ENCODE peak calls at places on chromosomes 7 and 10, in ten cellular contexts. V is activated CD8-positive, alpha-beta T cell treated with anti-CD3 and anti-CD28 coated beads for 36 hours; K is body of pancreas; P is AG09309; U is psoas muscle; C is stomach; S is esophagus muscularis mucosa; M is GM20000; Q is GM23338; T is fibroblast of mammary gland. E is an unnamed sample.

GRCh38 chr7:139304517-139304916 is 36.6 kb upstream of the FMC1 start:
- DNase-seq in V (no peak), K (no peak), P (no peak), U (no peak), C (no peak), S (no peak), M (no peak), Q (no peak), T (no peak), E (no peak)

GRCh38 chr10:16520900-16521299 is 779 bp downstream of the C1QL3 start:
- DNase-seq in V (peak; percentile 59), K (peak; percentile 17), P (no peak), U (peak; percentile 53), C (peak; percentile 32), S (no peak), M (peak; percentile 80), Q (peak; percentile 65), T (peak; percentile 31), E (no peak)

GRCh38 chr7:71264005-71264404 is 132.1 kb downstream of the GALNT17 start:
- DNase-seq in V (no peak), K (no peak), P (no peak), U (no peak), C (no peak), S (no peak), M (no peak), Q (no peak), T (no peak), E (no peak)

GRCh38 chr10:91219371-91220193 is 881 bp upstream of the PCGF5 start:
- DNase-seq in V (no peak), K (no peak), P (no peak), U (no peak), C (no peak), S (no peak), M (no peak), Q (no peak), T (peak; percentile 30), E (no peak)

GRCh38 chr10:16853201-16853600 is 36.0 kb upstream of the RSU1 start:
- DNase-seq in V (no peak), K (no peak), P (no peak), U (no peak), C (no peak), S (no peak), M (no peak), Q (peak; percentile 32), T (peak; percentile 71), E (no peak)

GRCh38 chr7:84697506-84697905 is 489.4 kb downstream of the SEMA3D start:
- DNase-seq in V (no peak), K (no peak), P (peak; percentile 69), U (no peak), C (no peak), S (no peak), M (no peak), Q (no peak), T (peak; percentile 85), E (no peak)

GRCh38 chr7:89687266-89687665 is 467.0 kb upstream of the STEAP1 start:
- DNase-seq in V (no peak), K (no peak), P (no peak), U (no peak), C (no peak), S (no peak), M (no peak), Q (no peak), T (no peak), E (no peak)

GRCh38 chr7:150631866-150632864 is at the start of gene GIMAP6:
- DNase-seq in V (peak; percentile 61), K (no peak), P (no peak), U (no peak), C (no peak), S (no peak), M (peak; percentile 53), Q (no peak), T (no peak), E (no peak)

GRCh38 chr7:134478707-134479106 is 19.8 kb upstream of the AKR1B1 start:
- DNase-seq in V (no peak), K (no peak), P (no peak), U (no peak), C (no peak), S (no peak), M (no peak), Q (no peak), T (peak; percentile 43), E (no peak)

GRCh38 chr7:20991544-20991943 is 204.9 kb upstream of the SP8 start:
- DNase-seq in V (no peak), K (no peak), P (no peak), U (no peak), C (no peak), S (no peak), M (no peak), Q (peak; percentile 31), T (no peak), E (no peak)
- TF ChIP-seq CTCF in V (no peak), K (no peak), P (no peak), U (no peak), C (no peak), S (no peak), M (no peak), Q (peak; percentile 70), T (no peak), E (no peak)

GRCh38 chr7:2717905-2718702 is 30.1 kb downstream of the AMZ1 start:
- DNase-seq in V (no peak), K (no peak), P (no peak), U (no peak), C (no peak), S (no peak), M (no peak), Q (no peak), T (no peak), E (no peak)
- TF ChIP-seq CTCF in V (no peak), K (no peak), P (no peak), U (no peak), C (no peak), S (no peak), M (no peak), Q (no peak), T (no peak), E (no peak)

DNA sequence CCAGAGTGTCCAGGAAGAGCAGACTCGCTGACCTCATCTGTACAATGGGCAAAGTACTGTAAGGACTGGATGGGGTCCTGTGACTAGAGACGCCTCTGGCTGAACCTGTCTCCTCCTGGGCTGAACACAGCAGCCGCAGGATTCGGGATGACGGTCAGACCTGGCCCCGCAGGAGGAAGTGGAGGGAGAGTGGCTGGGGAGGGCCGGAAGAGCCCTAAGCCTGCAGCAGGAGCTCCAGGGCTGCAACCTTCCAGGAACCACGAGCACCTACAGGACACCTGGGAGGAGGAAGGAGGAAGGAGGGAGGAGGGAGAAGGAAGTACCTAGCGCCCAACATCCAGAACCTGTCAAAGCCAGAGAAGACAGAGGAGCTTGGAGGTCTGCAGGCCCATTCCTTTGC is 30.3 kb downstream of the TNRC18 start:
- DNase-seq in V (no peak), K (no peak), P (no peak), U (no peak), C (no peak), S (no peak), M (peak; percentile 3), Q (no peak), T (no peak), E (no peak)
- TF ChIP-seq CTCF in V (no peak), K (no peak), P (no peak), U (no peak), C (no peak), S (no peak), M (no peak), Q (no peak), T (no peak), E (no peak)

GRCh38 chr10:113139695-113140094 is 189.6 kb downstream of the TCF7L2 start:
- DNase-seq in V (no peak), K (no peak), P (no peak), U (no peak), C (no peak), S (no peak), M (no peak), Q (no peak), T (peak; percentile 37), E (no peak)
- TF ChIP-seq CTCF in V (no peak), K (no peak), P (peak; percentile 60), U (no peak), C (no peak), S (peak; percentile 10), M (no peak), Q (peak; percentile 45), T (peak; percentile 47), E (peak; percentile 47)

DNA sequence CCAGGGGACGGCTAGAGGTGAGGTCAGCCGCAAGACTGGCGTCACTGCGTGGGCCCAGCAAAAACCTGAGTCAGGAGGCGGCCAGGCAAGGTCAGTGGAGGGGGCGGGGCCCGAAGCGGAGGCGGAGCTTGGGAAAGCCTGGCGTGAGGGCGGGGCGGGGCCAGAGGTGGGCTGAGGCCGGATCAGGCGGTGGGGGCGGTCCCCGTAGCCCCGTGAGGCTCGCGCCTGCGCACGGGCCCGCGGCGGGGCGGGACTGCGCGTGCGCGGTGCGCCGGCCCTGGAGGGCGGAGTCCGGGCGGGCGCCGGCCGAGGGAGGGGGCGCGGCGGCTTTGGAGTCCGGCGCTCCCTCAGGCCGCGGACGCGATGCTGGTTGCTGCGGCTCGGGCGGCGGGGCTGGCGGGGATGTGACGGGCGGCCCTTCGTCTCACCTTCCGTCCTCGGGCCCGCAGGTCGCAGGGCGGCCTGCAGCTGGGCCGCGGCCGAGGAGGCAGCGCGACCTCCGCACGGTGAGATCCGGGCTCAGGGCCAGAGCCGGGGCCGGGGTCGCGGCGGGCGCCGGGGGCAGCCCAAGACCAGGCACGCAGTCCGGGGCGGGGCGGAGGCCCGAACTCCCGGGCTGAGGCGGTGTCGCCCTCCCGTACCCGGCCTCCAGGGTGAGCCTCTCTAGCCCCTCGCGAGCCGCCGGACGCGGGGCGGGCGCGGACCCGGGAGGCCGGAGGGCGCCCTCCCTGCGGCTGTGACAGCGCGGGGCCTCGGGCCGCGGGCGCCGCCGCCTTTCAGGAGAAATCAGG is at the start of gene CCSER2:
- DNase-seq in V (peak; percentile 99), K (peak; percentile 100), P (peak; percentile 67), U (peak; percentile 99), C (peak; percentile 99), S (peak; percentile 99), M (peak; percentile 99), Q (peak; percentile 97), T (peak; percentile 96), E (peak; percentile 96)
- TF ChIP-seq CTCF in V (no peak), K (no peak), P (no peak), U (no peak), C (no peak), S (peak; percentile 20), M (no peak), Q (no peak), T (no peak), E (peak; percentile 55)

GRCh38 chr10:30378607-30379006 is 29.5 kb upstream of the MTPAP start:
- DNase-seq in V (no peak), K (no peak), P (no peak), U (no peak), C (no peak), S (no peak), M (no peak), Q (peak; percentile 67), T (no peak), E (no peak)
- TF ChIP-seq CTCF in V (no peak), K (no peak), P (no peak), U (no peak), C (no peak), S (no peak), M (no peak), Q (peak; percentile 10), T (no peak), E (no peak)

GRCh38 chr10:49538381-49539319 is at the start of gene ERCC6:
- DNase-seq in V (peak; percentile 98), K (peak; percentile 99), P (peak; percentile 96), U (peak; percentile 99), C (peak; percentile 98), S (peak; percentile 99), M (peak; percentile 96), Q (peak; percentile 98), T (peak; percentile 96), E (peak; percentile 98)
- TF ChIP-seq CTCF in V (no peak), K (no peak), P (peak; percentile 17), U (no peak), C (no peak), S (no peak), M (no peak), Q (peak; percentile 3), T (no peak), E (peak; percentile 32)

GRCh38 chr7:43071604-43072003 is 40.8 kb upstream of the HECW1 start:
- DNase-seq in V (peak; percentile 45), K (no peak), P (no peak), U (no peak), C (no peak), S (no peak), M (no peak), Q (peak; percentile 94), T (peak; percentile 11), E (no peak)
- TF ChIP-seq CTCF in V (peak; percentile 55), K (no peak), P (peak; percentile 38), U (no peak), C (no peak), S (no peak), M (no peak), Q (peak; percentile 91), T (peak; percentile 42), E (peak; percentile 71)

E was measured in type B pancreatic cell.